ENCODE peak calls at places on chromosomes 11 and 22, in four cellular contexts. One of them, this sample, is unnamed.

GRCh38 chr11:19101803-19102520 is 15.0 kb upstream of the ZDHHC13 start:
- DNase-seq in germinal center: no peak
- DNase-seq in effector CD4-positive, alpha-beta T cell: no peak
- DNase-seq in activated CD4-positive, alpha-beta T cell treated with anti-CD3 and anti-CD28 coated beads, Interleukin-2, amount 10 ng/mL, durations not matched to agents 7 days and 5 days: no peak
- DNase-seq in this sample: no peak

GRCh38 chr11:115980336-115980735 is 476.1 kb upstream of the CADM1 start:
- DNase-seq in germinal center: no peak
- DNase-seq in activated CD4-positive, alpha-beta T cell treated with anti-CD3 and anti-CD28 coated beads, Interleukin-2, amount 10 ng/mL, durations not matched to agents 7 days and 5 days: no peak
- DNase-seq in effector CD4-positive, alpha-beta T cell: no peak
- DNase-seq in this sample: no peak

GRCh38 chr22:29308791-29309262 is 2.4 kb downstream of the GAS2L1 start:
- DNase-seq in germinal center: peak; percentile 6
- DNase-seq in effector CD4-positive, alpha-beta T cell: no peak
- DNase-seq in activated CD4-positive, alpha-beta T cell treated with anti-CD3 and anti-CD28 coated beads, Interleukin-2, amount 10 ng/mL, durations not matched to agents 7 days and 5 days: peak; percentile 53
- DNase-seq in this sample: no peak

GRCh38 chr11:37948258-37948657 is 1350.2 kb upstream of the RAG2 start:
- DNase-seq in germinal center: no peak
- DNase-seq in activated CD4-positive, alpha-beta T cell treated with anti-CD3 and anti-CD28 coated beads, Interleukin-2, amount 10 ng/mL, durations not matched to agents 7 days and 5 days: no peak
- DNase-seq in effector CD4-positive, alpha-beta T cell: no peak
- DNase-seq in this sample: no peak

GRCh38 chr22:19448076-19448607 is 631 bp upstream of the C22orf39 start:
- DNase-seq in germinal center: peak; percentile 93
- DNase-seq in effector CD4-positive, alpha-beta T cell: no peak
- DNase-seq in activated CD4-positive, alpha-beta T cell treated with anti-CD3 and anti-CD28 coated beads, Interleukin-2, amount 10 ng/mL, durations not matched to agents 7 days and 5 days: peak; percentile 42
- DNase-seq in this sample: peak; percentile 62

GRCh38 chr22:29480512-29481264 is 670 bp downstream of the NEFH start:
- DNase-seq in germinal center: no peak
- DNase-seq in activated CD4-positive, alpha-beta T cell treated with anti-CD3 and anti-CD28 coated beads, Interleukin-2, amount 10 ng/mL, durations not matched to agents 7 days and 5 days: peak; percentile 12
- DNase-seq in effector CD4-positive, alpha-beta T cell: no peak
- DNase-seq in this sample: no peak

GRCh38 chr11:34830035-34830434 is 86.1 kb downstream of the APIP start:
- DNase-seq in germinal center: no peak
- DNase-seq in effector CD4-positive, alpha-beta T cell: no peak
- DNase-seq in activated CD4-positive, alpha-beta T cell treated with anti-CD3 and anti-CD28 coated beads, Interleukin-2, amount 10 ng/mL, durations not matched to agents 7 days and 5 days: no peak
- DNase-seq in this sample: no peak

GRCh38 chr11:35087648-35088047 is 51.3 kb upstream of the CD44 start:
- DNase-seq in germinal center: no peak
- DNase-seq in activated CD4-positive, alpha-beta T cell treated with anti-CD3 and anti-CD28 coated beads, Interleukin-2, amount 10 ng/mL, durations not matched to agents 7 days and 5 days: no peak
- DNase-seq in effector CD4-positive, alpha-beta T cell: no peak
- DNase-seq in this sample: no peak

GRCh38 chr11:2718817-2719438 is 19.1 kb upstream of the KCNQ1OT1 start:
- DNase-seq in effector CD4-positive, alpha-beta T cell: no peak
- DNase-seq in germinal center: no peak
- DNase-seq in activated CD4-positive, alpha-beta T cell treated with anti-CD3 and anti-CD28 coated beads, Interleukin-2, amount 10 ng/mL, durations not matched to agents 7 days and 5 days: no peak
- DNase-seq in this sample: no peak

GRCh38 chr11:76148941-76149613 is 57.2 kb downstream of the WNT11 start:
- DNase-seq in activated CD4-positive, alpha-beta T cell treated with anti-CD3 and anti-CD28 coated beads, Interleukin-2, amount 10 ng/mL, durations not matched to agents 7 days and 5 days: no peak
- DNase-seq in germinal center: no peak
- DNase-seq in effector CD4-positive, alpha-beta T cell: no peak
- DNase-seq in this sample: no peak

GRCh38 chr11:117900144-117900651 is 23.7 kb upstream of the FXYD6 start:
- DNase-seq in germinal center: peak; percentile 56
- DNase-seq in activated CD4-positive, alpha-beta T cell treated with anti-CD3 and anti-CD28 coated beads, Interleukin-2, amount 10 ng/mL, durations not matched to agents 7 days and 5 days: no peak
- DNase-seq in effector CD4-positive, alpha-beta T cell: no peak
- DNase-seq in this sample: no peak